ENCODE peak calls at places on chromosomes 12 and 14, in ten cellular contexts. One of them, this sample, is unnamed.

GRCh38 chr12:42237052-42237852 is 796 bp downstream of the YAF2 start:
- DNase-seq in K562: peak; percentile 66
- DNase-seq in A549: peak; percentile 94
- DNase-seq in tibial nerve: peak; percentile 31
- DNase-seq in lung: peak; percentile 78
- DNase-seq in GM12865: peak; percentile 94
- DNase-seq in psoas muscle: peak; percentile 80
- DNase-seq in Panc1: peak; percentile 30
- DNase-seq in PC-9: peak; percentile 64
- DNase-seq in SK-N-SH: peak; percentile 90
- DNase-seq in this sample: peak; percentile 86

GRCh38 chr14:47442206-47442605 is 233.2 kb downstream of the MDGA2 start:
- DNase-seq in Panc1: no peak
- DNase-seq in A549: peak; percentile 52
- DNase-seq in tibial nerve: no peak
- DNase-seq in lung: no peak
- DNase-seq in psoas muscle: no peak
- DNase-seq in K562: no peak
- DNase-seq in GM12865: no peak
- DNase-seq in SK-N-SH: no peak
- DNase-seq in PC-9: peak; percentile 50
- DNase-seq in this sample: no peak

GRCh38 chr14:77812028-77812427 is 12.1 kb downstream of the ADCK1 start:
- DNase-seq in GM12865: peak; percentile 57
- DNase-seq in psoas muscle: no peak
- DNase-seq in SK-N-SH: no peak
- DNase-seq in A549: no peak
- DNase-seq in tibial nerve: no peak
- DNase-seq in K562: no peak
- DNase-seq in Panc1: no peak
- DNase-seq in PC-9: no peak
- DNase-seq in lung: no peak
- DNase-seq in this sample: no peak

GRCh38 chr12:26723379-26724308 is 109.3 kb downstream of the ITPR2 start:
- DNase-seq in tibial nerve: no peak
- DNase-seq in A549: no peak
- DNase-seq in PC-9: peak; percentile 47
- DNase-seq in Panc1: no peak
- DNase-seq in psoas muscle: no peak
- DNase-seq in K562: no peak
- DNase-seq in SK-N-SH: no peak
- DNase-seq in GM12865: no peak
- DNase-seq in lung: no peak
- DNase-seq in this sample: no peak

GRCh38 chr12:38905480-38906351 is at the start of gene CPNE8:
- DNase-seq in K562: peak; percentile 62
- DNase-seq in lung: peak; percentile 78
- DNase-seq in A549: peak; percentile 87
- DNase-seq in SK-N-SH: peak; percentile 55
- DNase-seq in psoas muscle: peak; percentile 89
- DNase-seq in tibial nerve: peak; percentile 66
- DNase-seq in Panc1: peak; percentile 57
- DNase-seq in GM12865: peak; percentile 87
- DNase-seq in PC-9: peak; percentile 40
- DNase-seq in this sample: peak; percentile 84

GRCh38 chr12:3597526-3598210 is 106.7 kb downstream of the PRMT8 start:
- DNase-seq in GM12865: no peak
- DNase-seq in SK-N-SH: no peak
- DNase-seq in A549: no peak
- DNase-seq in K562: no peak
- DNase-seq in lung: no peak
- DNase-seq in psoas muscle: no peak
- DNase-seq in tibial nerve: no peak
- DNase-seq in Panc1: no peak
- DNase-seq in PC-9: no peak
- DNase-seq in this sample: no peak

GRCh38 chr12:87405918-87406317 is 623.3 kb downstream of the C12orf50 start:
- DNase-seq in PC-9: no peak
- DNase-seq in psoas muscle: no peak
- DNase-seq in Panc1: no peak
- DNase-seq in GM12865: no peak
- DNase-seq in A549: no peak
- DNase-seq in tibial nerve: no peak
- DNase-seq in lung: no peak
- DNase-seq in SK-N-SH: no peak
- DNase-seq in K562: no peak
- DNase-seq in this sample: no peak

GRCh38 chr14:31990959-31991541 is 86.1 kb upstream of the ARHGAP5 start:
- DNase-seq in Panc1: no peak
- DNase-seq in PC-9: no peak
- DNase-seq in GM12865: no peak
- DNase-seq in tibial nerve: no peak
- DNase-seq in K562: no peak
- DNase-seq in psoas muscle: no peak
- DNase-seq in A549: no peak
- DNase-seq in lung: no peak
- DNase-seq in SK-N-SH: no peak
- DNase-seq in this sample: no peak

GRCh38 chr14:22484638-22485037 is 104.4 kb downstream of the DAD1 start:
- DNase-seq in tibial nerve: no peak
- DNase-seq in K562: no peak
- DNase-seq in SK-N-SH: no peak
- DNase-seq in Panc1: no peak
- DNase-seq in A549: no peak
- DNase-seq in psoas muscle: no peak
- DNase-seq in lung: no peak
- DNase-seq in GM12865: no peak
- DNase-seq in PC-9: no peak
- DNase-seq in this sample: no peak

GRCh38 chr12:8449293-8449944 is 6.3 kb upstream of the CLEC6A start:
- DNase-seq in K562: no peak
- DNase-seq in GM12865: peak; percentile 11
- DNase-seq in A549: no peak
- DNase-seq in tibial nerve: no peak
- DNase-seq in psoas muscle: no peak
- DNase-seq in PC-9: peak; percentile 58
- DNase-seq in Panc1: no peak
- DNase-seq in SK-N-SH: no peak
- DNase-seq in lung: no peak
- DNase-seq in this sample: no peak

GRCh38 chr12:6438345-6438744 is 6.4 kb upstream of the CD27 start:
- DNase-seq in A549: no peak
- DNase-seq in Panc1: no peak
- DNase-seq in GM12865: no peak
- DNase-seq in PC-9: no peak
- DNase-seq in psoas muscle: no peak
- DNase-seq in lung: no peak
- DNase-seq in SK-N-SH: no peak
- DNase-seq in K562: no peak
- DNase-seq in tibial nerve: no peak
- DNase-seq in this sample: no peak

DNA sequence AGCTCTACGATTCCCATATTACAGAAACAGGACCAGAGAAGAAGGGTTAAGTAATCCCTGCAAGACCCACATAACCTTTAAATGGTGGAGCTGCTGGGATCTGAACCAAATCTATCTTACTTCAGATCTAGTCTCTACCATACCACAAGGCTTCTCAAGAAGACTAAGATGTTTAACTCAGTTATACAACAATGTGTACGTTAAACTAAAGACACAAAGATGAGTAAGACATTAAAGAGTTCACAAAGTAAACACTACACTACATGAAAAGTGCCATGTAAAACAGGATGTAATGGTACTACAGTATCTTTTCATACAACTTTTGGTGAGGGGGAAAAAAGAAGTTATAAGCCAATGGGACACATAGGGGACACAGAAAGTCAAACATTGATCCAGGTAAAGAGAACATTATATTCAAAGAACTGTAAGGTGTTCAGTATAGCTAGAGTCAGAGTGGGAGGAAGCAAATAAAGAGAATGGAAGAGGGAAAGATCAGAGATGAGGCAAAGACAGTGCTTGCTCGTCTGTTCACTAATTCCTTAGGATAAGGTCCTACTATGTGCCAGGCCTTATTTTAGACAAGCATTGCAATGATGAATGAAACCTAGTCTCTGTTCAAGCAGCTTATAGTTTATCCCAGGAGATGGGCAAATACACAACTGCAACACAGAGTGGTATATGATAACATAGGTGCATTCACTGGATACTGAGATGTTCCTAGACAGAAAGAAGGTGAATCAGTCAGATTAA is 7.7 kb downstream of the TMED10 start:
- DNase-seq in A549: no peak
- DNase-seq in K562: no peak
- DNase-seq in GM12865: no peak
- DNase-seq in SK-N-SH: no peak
- DNase-seq in PC-9: peak; percentile 26
- DNase-seq in lung: no peak
- DNase-seq in psoas muscle: no peak
- DNase-seq in Panc1: no peak
- DNase-seq in tibial nerve: no peak
- DNase-seq in this sample: no peak
- TF ChIP-seq CTCF in A549: no peak
- TF ChIP-seq CTCF in K562: no peak
- TF ChIP-seq CTCF in GM12865: no peak
- TF ChIP-seq CTCF in SK-N-SH: no peak
- TF ChIP-seq CTCF in PC-9: no peak
- TF ChIP-seq CTCF in lung: no peak
- TF ChIP-seq CTCF in psoas muscle: no peak
- TF ChIP-seq CTCF in Panc1: no peak
- TF ChIP-seq CTCF in tibial nerve: no peak
- TF ChIP-seq CTCF in this sample: no peak

GRCh38 chr12:111218499-111218898 is 150.4 kb downstream of the PHETA1 start:
- DNase-seq in PC-9: no peak
- DNase-seq in GM12865: no peak
- DNase-seq in psoas muscle: no peak
- DNase-seq in Panc1: no peak
- DNase-seq in lung: no peak
- DNase-seq in tibial nerve: no peak
- DNase-seq in SK-N-SH: no peak
- DNase-seq in K562: no peak
- DNase-seq in A549: no peak
- DNase-seq in this sample: no peak
- TF ChIP-seq CTCF in PC-9: no peak
- TF ChIP-seq CTCF in GM12865: no peak
- TF ChIP-seq CTCF in psoas muscle: no peak
- TF ChIP-seq CTCF in Panc1: no peak
- TF ChIP-seq CTCF in lung: no peak
- TF ChIP-seq CTCF in tibial nerve: no peak
- TF ChIP-seq CTCF in SK-N-SH: no peak
- TF ChIP-seq CTCF in K562: no peak
- TF ChIP-seq CTCF in A549: no peak
- TF ChIP-seq CTCF in this sample: no peak

GRCh38 chr12:48000878-48001321 is 3.4 kb downstream of the COL2A1 start:
- DNase-seq in SK-N-SH: peak; percentile 53
- DNase-seq in GM12865: no peak
- DNase-seq in K562: no peak
- DNase-seq in A549: peak; percentile 48
- DNase-seq in PC-9: peak; percentile 74
- DNase-seq in tibial nerve: no peak
- DNase-seq in lung: peak; percentile 46
- DNase-seq in psoas muscle: peak; percentile 34
- DNase-seq in Panc1: no peak
- DNase-seq in this sample: no peak
- TF ChIP-seq CTCF in SK-N-SH: no peak
- TF ChIP-seq CTCF in GM12865: no peak
- TF ChIP-seq CTCF in K562: no peak
- TF ChIP-seq CTCF in A549: no peak
- TF ChIP-seq CTCF in PC-9: no peak
- TF ChIP-seq CTCF in tibial nerve: no peak
- TF ChIP-seq CTCF in lung: no peak
- TF ChIP-seq CTCF in psoas muscle: no peak
- TF ChIP-seq CTCF in Panc1: no peak
- TF ChIP-seq CTCF in this sample: no peak

GRCh38 chr12:120235369-120236123 is 30.0 kb downstream of the PXN start:
- DNase-seq in K562: no peak
- DNase-seq in psoas muscle: no peak
- DNase-seq in GM12865: no peak
- DNase-seq in A549: peak; percentile 47
- DNase-seq in SK-N-SH: no peak
- DNase-seq in PC-9: no peak
- DNase-seq in Panc1: no peak
- DNase-seq in tibial nerve: no peak
- DNase-seq in lung: no peak
- DNase-seq in this sample: no peak
- TF ChIP-seq CTCF in K562: peak; percentile 41
- TF ChIP-seq CTCF in psoas muscle: no peak
- TF ChIP-seq CTCF in GM12865: peak; percentile 13
- TF ChIP-seq CTCF in A549: no peak
- TF ChIP-seq CTCF in SK-N-SH: peak; percentile 46
- TF ChIP-seq CTCF in PC-9: no peak
- TF ChIP-seq CTCF in Panc1: no peak
- TF ChIP-seq CTCF in tibial nerve: no peak
- TF ChIP-seq CTCF in lung: no peak
- TF ChIP-seq CTCF in this sample: no peak

GRCh38 chr12:113818833-113819232 is 147.3 kb downstream of the RBM19 start:
- DNase-seq in Panc1: no peak
- DNase-seq in PC-9: no peak
- DNase-seq in tibial nerve: no peak
- DNase-seq in lung: no peak
- DNase-seq in SK-N-SH: no peak
- DNase-seq in K562: peak; percentile 59
- DNase-seq in A549: peak; percentile 31
- DNase-seq in GM12865: no peak
- DNase-seq in psoas muscle: no peak
- DNase-seq in this sample: no peak
- TF ChIP-seq CTCF in Panc1: peak; percentile 82
- TF ChIP-seq CTCF in PC-9: no peak
- TF ChIP-seq CTCF in tibial nerve: no peak
- TF ChIP-seq CTCF in lung: no peak
- TF ChIP-seq CTCF in SK-N-SH: peak; percentile 48
- TF ChIP-seq CTCF in K562: peak; percentile 66
- TF ChIP-seq CTCF in A549: peak; percentile 48
- TF ChIP-seq CTCF in GM12865: no peak
- TF ChIP-seq CTCF in psoas muscle: no peak
- TF ChIP-seq CTCF in this sample: peak; percentile 10